ENCODE peak calls at places on chromosome 9, in eight cellular contexts. L is upper lobe of right lung, V is psoas muscle, E is A549, H is mammary epithelial cell, O is fibroblast of lung, P is tibial artery, I is spleen. N is an unnamed sample.

GRCh38 chr9:112447283-112447761 is 39.3 kb upstream of the KIAA1958 start:
- DNase-seq in E (no peak), V (no peak), L (no peak), O (peak), I (no peak), H (peak), P (no peak), N (no peak)

GRCh38 chr9:98808411-98808815 is 943 bp downstream of the GALNT12 start:
- DNase-seq in H (no peak), V (no peak), E (no peak), O (no peak), P (peak), L (peak), I (no peak), N (peak)

GRCh38 chr9:136438909-136439549 is 616 bp downstream of the INPP5E start:
- DNase-seq in V (no peak), I (peak), H (peak), O (no peak), L (peak), E (peak), P (no peak), N (peak)

GRCh38 chr9:128556276-128556675 is 3.9 kb downstream of the SPTAN1 start:
- DNase-seq in L (no peak), O (no peak), P (no peak), E (no peak), V (no peak), H (no peak), I (no peak), N (no peak)

GRCh38 chr9:16625831-16626230 is 244.6 kb downstream of the BNC2 start:
- DNase-seq in I (no peak), H (no peak), V (no peak), L (no peak), O (peak), P (no peak), E (no peak), N (no peak)

GRCh38 chr9:36935332-36935731 is 98.7 kb downstream of the PAX5 start:
- DNase-seq in E (no peak), V (no peak), P (no peak), H (no peak), L (no peak), O (no peak), I (no peak), N (no peak)

GRCh38 chr9:86868611-86869010 is 78.7 kb downstream of the GAS1 start:
- DNase-seq in H (no peak), E (no peak), I (no peak), V (no peak), P (no peak), O (no peak), L (no peak), N (no peak)

GRCh38 chr9:97109194-97109811 is 70.4 kb upstream of the CTSV start:
- DNase-seq in I (no peak), O (peak), H (peak), V (no peak), E (peak), P (no peak), L (no peak), N (no peak)

GRCh38 chr9:122370869-122371467 is at the start of gene PTGS1:
- DNase-seq in H (no peak), V (peak), P (no peak), L (peak), E (no peak), O (peak), I (peak), N (peak)

GRCh38 chr9:7145361-7146069 is 387.7 kb downstream of the KDM4C start:
- DNase-seq in P (no peak), L (no peak), O (no peak), E (no peak), H (no peak), V (no peak), I (no peak), N (no peak)

GRCh38 chr9:114149765-114150340 is 5.5 kb upstream of the COL27A1 start:
- DNase-seq in P (no peak), O (no peak), I (no peak), L (no peak), H (no peak), V (no peak), E (no peak), N (no peak)

GRCh38 chr9:24118170-24118569 is 292.1 kb upstream of the ELAVL2 start:
- DNase-seq in V (no peak), O (no peak), E (peak), I (no peak), P (no peak), L (no peak), H (no peak), N (peak)

GRCh38 chr9:127189628-127190027 is 67.2 kb upstream of the ANGPTL2 start:
- DNase-seq in I (peak), L (no peak), O (no peak), E (no peak), P (no peak), H (no peak), V (no peak), N (no peak)

GRCh38 chr9:132670816-132671371 is 630 bp downstream of the GTF3C4 start:
- DNase-seq in H (peak), V (peak), O (peak), I (peak), P (peak), L (peak), E (peak), N (peak)

GRCh38 chr9:132673355-132673754 is 3.1 kb downstream of the GTF3C4 start:
- DNase-seq in E (peak), O (peak), L (no peak), I (no peak), P (no peak), H (peak), V (no peak), N (no peak)

GRCh38 chr9:132671620-132672412 is 1.6 kb downstream of the GTF3C4 start:
- DNase-seq in E (no peak), H (peak), L (no peak), O (peak), V (no peak), P (no peak), I (no peak), N (no peak)

GRCh38 chr9:132670359-132670815 is at the start of gene GTF3C4:
- DNase-seq in P (peak), I (peak), O (peak), H (peak), L (peak), E (peak), V (peak), N (peak)

GRCh38 chr9:132672413-132672690 is 2.1 kb downstream of the GTF3C4 start:
- DNase-seq in H (peak), E (peak), V (no peak), P (no peak), O (no peak), I (no peak), L (no peak), N (no peak)
- H3K4me3 ChIP-seq in H (peak), E (no peak), V (no peak), P (no peak), O (peak), I (no peak), L (no peak), N (peak)

DNA sequence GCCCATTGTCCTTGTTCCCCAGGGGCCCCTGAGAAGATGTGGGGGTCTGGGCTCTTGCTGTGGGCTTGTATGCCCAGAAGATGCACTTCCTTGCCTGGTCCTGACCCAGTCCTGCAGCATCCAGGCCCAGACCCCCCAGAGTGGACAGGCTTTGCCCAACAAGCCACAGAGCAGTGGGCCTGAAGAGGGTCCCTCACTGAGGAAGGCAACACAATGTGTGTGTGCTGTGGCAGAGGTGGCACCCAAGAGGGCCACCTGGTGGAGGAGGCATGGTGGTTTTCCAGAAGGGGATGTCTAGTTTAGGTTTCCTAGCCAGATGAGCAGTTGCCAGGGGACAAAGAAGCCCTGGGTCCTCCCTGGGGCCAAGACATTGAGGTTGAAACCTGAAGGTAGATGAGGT is 84.3 kb downstream of the PHF2 start:
- DNase-seq in E (no peak), H (no peak), V (no peak), O (no peak), I (peak), L (peak), P (peak), N (no peak)
- TF ChIP-seq CTCF in E (no peak), H (no peak), V (no peak), O (no peak), I (no peak), L (no peak), P (no peak), N (no peak)

GRCh38 chr9:94946256-94946655 is 219.8 kb downstream of the AOPEP start:
- DNase-seq in I (no peak), V (no peak), L (no peak), H (no peak), E (no peak), P (no peak), O (no peak), N (no peak)
- H3K27ac ChIP-seq in I (no peak), V (peak), L (no peak), H (peak), E (peak), P (peak), O (peak), N (peak)

DNA sequence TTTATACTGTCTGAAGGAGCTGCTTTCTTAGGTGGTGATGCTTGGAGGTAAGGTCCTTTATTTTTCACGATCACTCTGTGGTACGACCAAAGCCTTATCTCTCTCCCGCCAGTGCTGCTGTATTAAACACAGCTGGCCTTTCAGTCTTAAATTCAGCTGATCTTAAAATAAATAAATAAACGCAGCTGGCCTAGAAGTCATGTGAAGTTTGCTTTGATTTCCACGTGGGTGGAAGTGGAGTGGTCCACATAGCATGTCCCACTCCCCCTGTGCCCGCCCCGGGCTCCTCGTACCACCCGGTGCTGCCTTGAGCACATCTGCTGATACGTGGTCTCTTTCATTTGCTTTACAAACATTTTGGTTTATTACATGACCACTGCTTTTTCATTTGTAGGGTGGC is 260.4 kb downstream of the FANCC start:
- DNase-seq in E (no peak), P (no peak), H (no peak), V (no peak), L (no peak), O (peak), I (no peak), N (no peak)
- H3K4me3 ChIP-seq in E (peak), P (peak), H (no peak), V (peak), L (peak), O (peak), I (no peak), N (no peak)